ENCODE peak calls at places on chromosomes 13 and 19, in four cellular contexts. C is CD8-positive, alpha-beta T cell; X is left lung; A is A673. O is an unnamed sample.
A peak's percentile ranks its signal among the peaks of the same experiment; 100 is the strongest.

GRCh38 chr13:95552208-95552538 is 347 bp upstream of the CLDN10 start:
- DNase-seq in C (no peak), X (no peak), A (no peak), O (no peak)

GRCh38 chr13:102394158-102395053 is 7.4 kb downstream of the FGF14 start:
- DNase-seq in C (peak; percentile 98), X (peak; percentile 94), A (peak; percentile 97), O (peak; percentile 95)

GRCh38 chr19:48568345-48568886 is 16.4 kb downstream of the SULT2B1 start:
- DNase-seq in C (no peak), X (peak; percentile 91), A (peak; percentile 52), O (no peak)

GRCh38 chr13:48827709-48828108 is 148.0 kb upstream of the FNDC3A start:
- DNase-seq in C (no peak), X (no peak), A (no peak), O (no peak)

GRCh38 chr19:19670070-19670551 is 1.5 kb downstream of the ZNF101 start:
- DNase-seq in C (no peak), X (no peak), A (no peak), O (no peak)

GRCh38 chr19:42201489-42202289 is 15.8 kb downstream of the DEDD2 start:
- DNase-seq in C (peak; percentile 64), X (peak; percentile 88), A (no peak), O (no peak)

GRCh38 chr13:51584731-51585191 is 499 bp downstream of the WDFY2 start:
- DNase-seq in C (peak; percentile 82), X (peak; percentile 90), A (peak; percentile 73), O (peak; percentile 59)

GRCh38 chr13:73450583-73450982 is 391.8 kb downstream of the KLF5 start:
- DNase-seq in C (no peak), X (no peak), A (no peak), O (no peak)

GRCh38 chr13:51958217-51958547 is 53.1 kb downstream of the ATP7B start:
- DNase-seq in C (no peak), X (no peak), A (no peak), O (no peak)

GRCh38 chr13:35518337-35518736 is 41.8 kb upstream of the MAB21L1 start:
- DNase-seq in C (no peak), X (no peak), A (peak; percentile 24), O (no peak)

GRCh38 chr19:5478925-5479588 is 23.8 kb downstream of the ZNRF4 start:
- DNase-seq in C (no peak), X (no peak), A (no peak), O (no peak)

GRCh38 chr13:84132491-84132890 is 250.2 kb upstream of the SLITRK1 start:
- DNase-seq in C (no peak), X (no peak), A (no peak), O (no peak)

GRCh38 chr13:33262069-33262487 is 23.5 kb downstream of the STARD13 start:
- DNase-seq in C (no peak), X (no peak), A (no peak), O (no peak)

GRCh38 chr13:76014618-76015315 is 378.6 kb downstream of the LMO7 start:
- DNase-seq in C (no peak), X (no peak), A (no peak), O (no peak)

GRCh38 chr13:46339035-46339666 is 47.9 kb downstream of the RUBCNL start:
- DNase-seq in C (no peak), X (no peak), A (no peak), O (no peak)

GRCh38 chr13:37716796-37717195 is 118.2 kb upstream of the POSTN start:
- DNase-seq in C (no peak), X (no peak), A (no peak), O (no peak)

GRCh38 chr13:40640845-40641458 is 25.5 kb downstream of the FOXO1 start:
- DNase-seq in C (no peak), X (no peak), A (no peak), O (no peak)

GRCh38 chr19:3790209-3790734 is 4.1 kb upstream of the MATK start:
- DNase-seq in C (no peak), X (no peak), A (no peak), O (no peak)

GRCh38 chr19:38656171-38656981 is 8.9 kb downstream of the ACTN4 start:
- DNase-seq in C (peak; percentile 59), X (no peak), A (peak; percentile 74), O (no peak)

GRCh38 chr13:48158290-48158689 is 63.4 kb upstream of the MED4 start:
- DNase-seq in C (no peak), X (no peak), A (peak; percentile 19), O (no peak)

GRCh38 chr13:33193428-33193974 is 92.1 kb downstream of the STARD13 start:
- DNase-seq in C (no peak), X (no peak), A (peak; percentile 45), O (no peak)

GRCh38 chr13:46126074-46126473 is 21.2 kb upstream of the CPB2 start:
- DNase-seq in C (no peak), X (no peak), A (no peak), O (no peak)

GRCh38 chr19:1811472-1811894 is 593 bp downstream of the ATP8B3 start:
- DNase-seq in C (peak; percentile 56), X (peak; percentile 91), A (peak; percentile 48), O (no peak)

GRCh38 chr19:14370169-14370998 is 10.9 kb upstream of the ADGRE5 start:
- DNase-seq in C (peak; percentile 56), X (no peak), A (no peak), O (no peak)

GRCh38 chr13:30362869-30363268 is 55.5 kb upstream of the KATNAL1 start:
- DNase-seq in C (no peak), X (no peak), A (no peak), O (no peak)

GRCh38 chr13:30800107-30800506 is 64.8 kb downstream of the ALOX5AP start:
- DNase-seq in C (no peak), X (no peak), A (peak; percentile 67), O (no peak)

GRCh38 chr19:1865172-1866010 is 2.0 kb upstream of the KLF16 start:
- DNase-seq in C (no peak), X (peak; percentile 57), A (no peak), O (no peak)

GRCh38 chr13:74891610-74892009 is 590.4 kb downstream of the TBC1D4 start:
- DNase-seq in C (no peak), X (no peak), A (no peak), O (no peak)

GRCh38 chr19:6100284-6100915 is 9.9 kb downstream of the RFX2 start:
- DNase-seq in C (peak; percentile 73), X (peak; percentile 83), A (peak; percentile 64), O (no peak)

GRCh38 chr19:49938662-49939061 is 9.4 kb upstream of the NUP62 start:
- DNase-seq in C (no peak), X (peak; percentile 11), A (no peak), O (no peak)

DNA sequence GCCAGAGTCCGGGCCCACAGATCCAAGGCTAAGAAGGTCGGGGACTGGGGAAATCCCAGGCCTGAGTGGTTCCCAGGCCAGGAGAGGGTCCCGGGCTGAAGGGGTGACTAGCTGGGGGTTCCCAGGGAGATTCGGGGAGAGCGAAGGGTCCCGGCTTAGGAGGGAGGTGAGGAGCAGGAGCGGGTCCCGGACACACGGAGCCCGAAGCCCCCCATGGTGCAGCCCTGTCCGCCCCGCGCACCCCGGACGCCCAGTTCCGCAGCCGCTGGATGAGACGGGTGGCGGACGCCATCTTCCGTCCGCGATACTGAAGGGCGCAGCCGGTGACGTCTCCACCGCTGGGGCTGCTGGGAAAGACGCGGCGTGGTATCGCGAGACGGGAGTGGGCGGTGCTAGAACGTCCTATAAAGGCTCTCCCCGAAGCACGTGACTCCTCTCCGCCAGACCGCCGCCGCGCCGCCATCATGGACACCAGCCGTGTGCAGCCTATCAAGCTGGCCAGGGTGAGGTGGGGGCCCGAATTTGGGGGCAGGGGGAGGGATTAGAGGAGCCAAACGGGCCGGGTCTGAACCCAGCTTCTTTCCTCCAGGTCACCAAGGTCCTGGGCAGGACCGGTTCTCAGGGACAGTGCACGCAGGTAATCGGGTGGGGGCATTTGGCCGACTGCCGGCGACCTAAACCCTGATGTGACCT is at the start of the genes NDUFA7 and RPS28:
- DNase-seq in C (peak; percentile 99), X (peak; percentile 98), A (peak; percentile 96), O (peak; percentile 96)
- TF ChIP-seq CTCF in C (no peak), X (peak; percentile 23), A (no peak), O (no peak)

DNA sequence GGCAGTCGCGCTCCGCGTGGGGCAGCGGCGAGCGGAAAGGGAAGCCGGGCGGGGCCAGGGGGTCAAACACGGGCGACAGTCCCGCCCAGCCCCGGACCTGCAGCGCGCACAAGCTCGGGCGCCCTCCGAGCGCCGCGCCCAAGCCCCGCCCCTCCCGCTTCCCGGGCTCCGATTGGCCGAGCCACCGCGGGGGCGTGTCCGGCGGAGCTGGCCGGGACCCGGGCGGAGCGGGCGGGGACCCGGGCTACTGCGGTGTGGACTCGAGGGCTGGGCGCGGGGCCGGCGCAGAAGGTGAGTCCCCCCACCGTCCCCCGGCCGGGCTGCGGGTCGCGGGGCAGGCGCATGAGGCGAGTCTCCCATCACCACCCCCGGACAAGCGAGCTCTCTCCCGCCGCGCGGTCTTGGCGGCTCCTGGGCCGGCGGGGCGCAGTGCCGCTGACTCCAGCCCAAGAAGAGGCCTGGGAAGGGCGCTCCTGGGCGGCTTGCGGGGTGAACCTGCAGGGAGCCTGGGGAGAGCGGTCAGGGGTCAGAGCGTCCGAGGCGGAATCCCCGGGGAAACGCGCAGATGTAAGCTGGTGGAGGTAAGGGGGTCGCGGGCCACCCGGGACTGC is at the start of gene PLEKHF1:
- DNase-seq in C (peak; percentile 86), X (peak; percentile 96), A (peak; percentile 71), O (peak; percentile 91)
- TF ChIP-seq CTCF in C (no peak), X (no peak), A (no peak), O (no peak)

DNA sequence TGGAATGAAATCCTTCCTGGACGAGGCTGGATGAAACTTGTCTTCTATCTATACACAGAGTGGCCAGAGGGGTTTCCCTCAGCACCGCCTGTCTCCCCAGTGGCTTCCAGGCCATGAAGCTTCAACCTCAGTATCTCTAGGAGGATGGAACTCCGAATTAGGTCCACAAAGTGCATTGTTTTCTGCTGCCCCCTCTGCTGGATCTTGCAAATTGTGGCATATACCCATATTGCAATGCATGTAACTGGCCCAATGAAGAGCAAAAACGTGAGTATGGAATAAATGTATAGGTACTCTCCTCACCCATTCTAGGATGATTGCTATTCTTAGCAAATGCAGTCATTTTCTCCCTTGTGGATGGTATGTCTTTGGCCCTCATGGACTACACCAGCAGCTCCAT is 14.7 kb upstream of the LILRB4 start:
- DNase-seq in C (no peak), X (no peak), A (no peak), O (no peak)
- TF ChIP-seq CTCF in C (no peak), X (no peak), A (no peak), O (no peak)

GRCh38 chr13:57627663-57628062 is 3.9 kb upstream of the PCDH17 start:
- DNase-seq in C (no peak), X (no peak), A (peak; percentile 74), O (no peak)
- TF ChIP-seq CTCF in C (peak; percentile 40), X (peak; percentile 70), A (peak; percentile 72), O (peak; percentile 92)